ENCODE peak calls at places on chromosome 22, in seven cellular contexts. B is fibroblast of lung, D is GM10248, A is coronary artery, M is AG10803, R is AG04449, T is gastrocnemius medialis. Y is an unnamed sample.

GRCh38 chr22:38202437-38203089 is 769 bp downstream of the MAFF start:
- DNase-seq in B (peak; percentile 84), D (no peak), A (peak; percentile 97), M (peak; percentile 90), R (no peak), T (peak; percentile 92), Y (peak; percentile 80)

GRCh38 chr22:41598891-41599635 is 9.4 kb upstream of the PMM1 start:
- DNase-seq in B (no peak), D (no peak), A (no peak), M (no peak), R (no peak), T (no peak), Y (no peak)

GRCh38 chr22:36541831-36542391 is 12.9 kb upstream of the EIF3D start:
- DNase-seq in B (peak; percentile 97), D (no peak), A (no peak), M (peak; percentile 89), R (peak; percentile 72), T (no peak), Y (peak; percentile 75)

GRCh38 chr22:30010789-30011405 is 69.4 kb upstream of the HORMAD2 start:
- DNase-seq in B (no peak), D (no peak), A (no peak), M (no peak), R (no peak), T (no peak), Y (no peak)

GRCh38 chr22:47199261-47199948 is 437.0 kb downstream of the TBC1D22A start:
- DNase-seq in B (no peak), D (no peak), A (peak; percentile 54), M (no peak), R (no peak), T (no peak), Y (no peak)

GRCh38 chr22:50725597-50725996 is 12.4 kb upstream of the ACR start:
- DNase-seq in B (no peak), D (no peak), A (no peak), M (no peak), R (no peak), T (no peak), Y (no peak)

GRCh38 chr22:42720263-42721044 is at the start of gene A4GALT:
- DNase-seq in B (no peak), D (peak; percentile 80), A (no peak), M (no peak), R (no peak), T (no peak), Y (peak; percentile 28)

GRCh38 chr22:38221908-38222796 is 20.4 kb downstream of the MAFF start:
- DNase-seq in B (no peak), D (no peak), A (no peak), M (no peak), R (no peak), T (no peak), Y (no peak)

GRCh38 chr22:38230108-38230825 is 28.5 kb downstream of the MAFF start:
- DNase-seq in B (no peak), D (peak; percentile 74), A (no peak), M (peak; percentile 68), R (no peak), T (no peak), Y (no peak)

GRCh38 chr22:48744967-48745841 is 1082.5 kb downstream of the BRD1 start:
- DNase-seq in B (no peak), D (no peak), A (peak; percentile 45), M (no peak), R (no peak), T (no peak), Y (no peak)

GRCh38 chr22:36301384-36301828 is 48.5 kb downstream of the APOL1 start:
- DNase-seq in B (peak; percentile 43), D (peak; percentile 86), A (no peak), M (peak; percentile 52), R (no peak), T (peak; percentile 65), Y (peak; percentile 82)

GRCh38 chr22:34841321-34841901 is 224.5 kb upstream of the ISX start:
- DNase-seq in B (peak; percentile 63), D (no peak), A (no peak), M (peak; percentile 35), R (peak; percentile 12), T (no peak), Y (no peak)

GRCh38 chr22:42357634-42358296 is 74.4 kb downstream of the NFAM1 start:
- DNase-seq in B (no peak), D (no peak), A (no peak), M (no peak), R (no peak), T (peak; percentile 70), Y (peak; percentile 32)

GRCh38 chr22:31604137-31604705 is 57.8 kb downstream of the PISD start:
- DNase-seq in B (no peak), D (no peak), A (no peak), M (no peak), R (no peak), T (no peak), Y (no peak)

GRCh38 chr22:50009765-50010675 is 2.5 kb downstream of the IL17REL start:
- DNase-seq in B (no peak), D (peak; percentile 16), A (no peak), M (no peak), R (no peak), T (no peak), Y (no peak)

GRCh38 chr22:16969508-16970327 is 38.3 kb downstream of the GAB4 start:
- DNase-seq in B (no peak), D (no peak), A (no peak), M (no peak), R (no peak), T (no peak), Y (no peak)

GRCh38 chr22:33659423-33659822 is 260.9 kb downstream of the LARGE1 start:
- DNase-seq in B (peak; percentile 19), D (no peak), A (no peak), M (peak; percentile 58), R (no peak), T (peak; percentile 29), Y (no peak)

GRCh38 chr22:44272330-44272729 is 40.4 kb downstream of the SHISAL1 start:
- DNase-seq in B (no peak), D (no peak), A (no peak), M (no peak), R (no peak), T (no peak), Y (no peak)

GRCh38 chr22:30879398-30879797 is 89.2 kb downstream of the MORC2 start:
- DNase-seq in B (no peak), D (no peak), A (no peak), M (no peak), R (no peak), T (no peak), Y (no peak)

GRCh38 chr22:32539631-32540449 is 65.2 kb downstream of the FBXO7 start:
- DNase-seq in B (peak; percentile 67), D (no peak), A (no peak), M (no peak), R (no peak), T (no peak), Y (no peak)

GRCh38 chr22:42375982-42376381 is 56.2 kb downstream of the NFAM1 start:
- DNase-seq in B (no peak), D (no peak), A (no peak), M (no peak), R (no peak), T (peak; percentile 47), Y (no peak)

DNA sequence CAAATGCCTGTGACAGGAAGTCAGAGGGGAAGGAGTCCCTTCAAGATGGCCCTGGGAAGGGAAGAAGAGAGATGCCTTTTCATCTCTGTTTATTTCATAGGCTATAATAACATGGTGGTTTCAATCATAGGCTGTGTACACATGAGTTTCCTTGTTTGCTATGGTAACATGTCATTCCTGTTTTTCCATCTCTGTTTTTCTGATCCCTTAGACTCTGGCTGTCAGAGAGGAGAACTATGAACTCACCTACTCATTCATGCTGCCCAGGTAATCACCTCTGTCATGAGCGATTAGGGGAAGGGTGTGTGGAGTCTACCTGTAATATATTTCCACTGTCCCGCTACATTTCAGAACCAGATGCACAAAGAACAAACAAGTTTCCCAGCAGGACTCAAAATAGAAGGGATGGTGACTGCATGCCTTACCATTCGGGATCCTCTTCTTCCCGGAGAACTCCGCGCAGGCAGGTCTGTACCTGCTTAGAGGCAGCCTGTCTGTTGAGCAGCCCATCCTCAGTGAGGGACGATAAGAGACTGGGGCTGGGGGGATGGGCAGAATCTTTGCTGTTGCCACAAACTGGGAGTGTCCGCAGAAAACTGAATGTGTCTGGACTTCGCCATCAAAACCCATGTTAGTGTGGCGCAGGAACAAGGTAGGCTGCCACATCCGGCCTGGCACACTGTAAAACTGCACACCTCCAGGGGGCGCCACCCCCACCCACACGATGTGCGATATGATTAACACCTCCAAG is 7.1 kb upstream of the PEX26 start:
- DNase-seq in B (no peak), D (no peak), A (no peak), M (no peak), R (no peak), T (no peak), Y (no peak)
- TF ChIP-seq CTCF in B (peak; percentile 21), D (peak; percentile 23), A (no peak), M (peak; percentile 14), R (no peak), T (no peak), Y (no peak)

DNA sequence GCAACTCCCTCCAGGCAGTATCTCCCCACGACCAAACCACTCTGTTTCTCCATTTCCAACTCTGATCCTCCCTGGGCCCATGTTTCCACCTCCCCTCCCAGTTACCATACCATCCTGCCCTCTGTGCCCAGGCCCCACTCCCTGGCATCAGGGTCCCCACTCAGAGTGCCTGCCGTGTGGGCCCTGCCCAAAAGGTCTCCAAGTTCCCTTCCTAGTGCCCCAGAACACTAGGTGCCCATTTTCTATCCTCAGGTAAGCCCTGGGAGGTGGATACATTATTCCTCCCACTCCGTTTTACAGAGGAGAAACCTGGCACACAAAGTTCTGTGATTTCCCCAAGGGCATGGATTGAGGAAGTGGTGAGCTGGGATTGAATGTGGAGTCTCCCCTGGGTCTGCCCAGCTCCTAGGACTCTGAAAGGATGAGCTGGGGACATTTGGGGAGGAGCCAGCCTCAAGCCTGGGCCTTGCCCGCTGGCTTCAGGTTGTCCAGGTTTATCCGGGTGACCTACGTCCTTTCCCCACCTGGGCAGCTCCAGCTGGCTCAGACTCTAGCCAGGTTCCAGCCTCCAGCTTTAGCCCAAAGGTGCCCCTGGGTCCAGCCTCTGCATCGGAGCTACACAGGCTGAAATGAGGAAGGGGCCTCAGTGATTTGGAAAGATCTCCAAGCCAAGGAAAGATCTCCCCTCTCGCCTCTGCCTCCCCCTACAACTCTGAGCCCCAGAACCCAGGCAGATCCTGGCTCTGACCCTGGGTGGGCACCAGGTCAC is 2.2 kb upstream of the GSTT4 start:
- DNase-seq in B (no peak), D (peak; percentile 8), A (no peak), M (no peak), R (no peak), T (no peak), Y (no peak)
- TF ChIP-seq CTCF in B (no peak), D (no peak), A (no peak), M (no peak), R (no peak), T (no peak), Y (no peak)

GRCh38 chr22:19957445-19957844 is 15.8 kb upstream of the TXNRD2 start:
- DNase-seq in B (no peak), D (no peak), A (no peak), M (no peak), R (no peak), T (no peak), Y (no peak)
- TF ChIP-seq CTCF in B (no peak), D (no peak), A (no peak), M (no peak), R (no peak), T (no peak), Y (no peak)

DNA sequence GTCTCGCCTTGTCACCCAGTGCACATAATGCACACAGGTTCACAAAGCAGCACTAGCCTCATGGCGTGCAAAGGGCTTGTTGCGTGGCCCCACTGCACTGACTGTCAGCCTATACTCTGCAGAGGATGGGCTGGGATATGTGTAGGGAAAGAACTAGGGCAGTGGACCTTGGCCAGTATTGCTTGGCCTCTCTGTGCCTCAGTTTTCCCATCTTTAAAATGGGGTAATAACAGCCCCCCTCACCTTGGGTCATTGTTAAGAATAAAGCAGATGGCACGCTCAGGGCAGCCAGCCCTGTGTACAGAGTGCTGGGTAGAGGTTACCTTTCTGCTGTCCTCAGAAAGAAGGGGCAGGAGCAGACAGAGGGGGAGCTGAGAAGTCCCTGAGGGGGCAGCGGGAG is 71.1 kb downstream of the CACNA1I start:
- DNase-seq in B (no peak), D (no peak), A (no peak), M (no peak), R (no peak), T (no peak), Y (no peak)
- TF ChIP-seq CTCF in B (no peak), D (no peak), A (no peak), M (no peak), R (no peak), T (no peak), Y (no peak)